ENCODE peak calls at places on chromosome X, in six cellular contexts. N, F, B, I, E and W are unnamed samples. For H3K4me1, the result is how much of the 10 kb centered on the place peaks cover.

GRCh38 chrX:69505772-69506616 is 1.9 kb downstream of the NALF2 start:
- DNase-seq in N (no peak), F (no peak), B (no peak), I (no peak), E (no peak), W (no peak)

GRCh38 chrX:76520273-76521054 is 93.0 kb downstream of the MAGEE1 start:
- DNase-seq in N (no peak), F (no peak), B (no peak), I (no peak), E (no peak), W (no peak)

GRCh38 chrX:39518451-39519212 is 579.1 kb downstream of the BCOR start:
- DNase-seq in N (no peak), F (no peak), B (no peak), I (peak), E (peak), W (no peak)

GRCh38 chrX:6052111-6052745 is 176.4 kb downstream of the NLGN4X start:
- DNase-seq in N (peak), F (no peak), B (no peak), I (no peak), E (no peak), W (no peak)

GRCh38 chrX:136209751-136210150 is 41.4 kb downstream of the MAP7D3 start:
- DNase-seq in N (no peak), F (no peak), B (no peak), I (no peak), E (no peak), W (no peak)

GRCh38 chrX:84477114-84477513 is 25.1 kb downstream of the HDX start:
- DNase-seq in N (no peak), F (no peak), B (no peak), I (no peak), E (no peak), W (no peak)

GRCh38 chrX:70476934-70477733 is 32.5 kb downstream of the DLG3 start:
- DNase-seq in N (peak), F (peak), B (peak), I (peak), E (peak), W (peak)

GRCh38 chrX:108396188-108396885 is 41.9 kb downstream of the COL4A6 start:
- DNase-seq in N (peak), F (no peak), B (no peak), I (peak), E (no peak), W (no peak)

GRCh38 chrX:46820391-46821100 is 16.3 kb upstream of the RP2 start:
- DNase-seq in N (peak), F (no peak), B (no peak), I (no peak), E (no peak), W (no peak)

GRCh38 chrX:86047174-86047991 is at the start of gene CHM:
- DNase-seq in N (peak), F (peak), B (peak), I (peak), E (peak), W (peak)

GRCh38 chrX:46216406-46216805 is 328.8 kb downstream of the ZNF674 start:
- DNase-seq in N (no peak), F (no peak), B (no peak), I (no peak), E (no peak), W (no peak)

GRCh38 chrX:7798327-7798726 is 44.6 kb upstream of the VCX start:
- DNase-seq in N (no peak), F (no peak), B (no peak), I (no peak), E (no peak), W (no peak)

GRCh38 chrX:103919336-103919682 is 43.1 kb upstream of the TMSB15B start:
- DNase-seq in N (no peak), F (no peak), B (no peak), I (peak), E (no peak), W (peak)

GRCh38 chrX:136162827-136163427 is 15.6 kb downstream of the FHL1 start:
- DNase-seq in N (peak), F (peak), B (no peak), I (peak), E (peak), W (peak)

GRCh38 chrX:18291006-18291545 is 63.4 kb downstream of the SCML2 start:
- DNase-seq in N (no peak), F (no peak), B (no peak), I (no peak), E (no peak), W (no peak)

GRCh38 chrX:34810364-34810763 is 132.2 kb upstream of the FAM47B start:
- DNase-seq in N (peak), F (no peak), B (no peak), I (peak), E (no peak), W (no peak)

GRCh38 chrX:9528498-9528897 is 63.6 kb downstream of the TBL1X start:
- DNase-seq in N (no peak), F (no peak), B (no peak), I (no peak), E (no peak), W (no peak)

GRCh38 chrX:9533611-9534010 is 68.8 kb downstream of the TBL1X start:
- DNase-seq in N (no peak), F (no peak), B (no peak), I (no peak), E (no peak), W (no peak)

GRCh38 chrX:9532349-9532748 is 67.5 kb downstream of the TBL1X start:
- DNase-seq in N (no peak), F (no peak), B (peak), I (no peak), E (peak), W (peak)

GRCh38 chrX:9529223-9529622 is 64.4 kb downstream of the TBL1X start:
- DNase-seq in N (no peak), F (no peak), B (no peak), I (no peak), E (no peak), W (no peak)

GRCh38 chrX:9530848-9531274 is 66.0 kb downstream of the TBL1X start:
- DNase-seq in N (peak), F (peak), B (peak), I (peak), E (peak), W (peak)
- H3K4me1 ChIP-seq in N (under half), F (under half), B (under half), I (under half), E (under half), W (under half)

GRCh38 chrX:100358766-100359165 is 51.3 kb downstream of the PCDH19 start:
- DNase-seq in N (no peak), F (no peak), B (no peak), I (no peak), E (no peak), W (no peak)
- H3K4me3 ChIP-seq in N (no peak), F (no peak), B (no peak), I (no peak), E (no peak), W (no peak)

GRCh38 chrX:134177527-134177926 is 59.5 kb upstream of the CCDC160 start:
- DNase-seq in N (no peak), F (no peak), B (no peak), I (no peak), E (no peak), W (no peak)

GRCh38 chrX:134184936-134185335 is 52.0 kb upstream of the CCDC160 start:
- DNase-seq in N (no peak), F (no peak), B (no peak), I (no peak), E (no peak), W (no peak)

GRCh38 chrX:134181261-134181660 is 55.7 kb upstream of the CCDC160 start:
- DNase-seq in N (no peak), F (no peak), B (no peak), I (no peak), E (no peak), W (no peak)

GRCh38 chrX:134183665-134184064 is 53.3 kb upstream of the CCDC160 start:
- DNase-seq in N (no peak), F (no peak), B (no peak), I (no peak), E (no peak), W (no peak)

GRCh38 chrX:134180566-134180965 is 56.4 kb upstream of the CCDC160 start:
- DNase-seq in N (no peak), F (no peak), B (no peak), I (no peak), E (no peak), W (no peak)
- H3K4me1 ChIP-seq in N (under half), F (under half), B (under half), I (under half), E (under half), W (under half)

GRCh38 chrX:65690057-65690855 is 22.8 kb downstream of the MSN start:
- DNase-seq in N (peak), F (no peak), B (no peak), I (peak), E (peak), W (no peak)

GRCh38 chrX:65687367-65687766 is 19.9 kb downstream of the MSN start:
- DNase-seq in N (no peak), F (no peak), B (no peak), I (no peak), E (no peak), W (no peak)

GRCh38 chrX:65688403-65688881 is 21.0 kb downstream of the MSN start:
- DNase-seq in N (peak), F (no peak), B (no peak), I (peak), E (no peak), W (no peak)

GRCh38 chrX:65686246-65686645 is 18.8 kb downstream of the MSN start:
- DNase-seq in N (no peak), F (no peak), B (no peak), I (no peak), E (no peak), W (no peak)

DNA sequence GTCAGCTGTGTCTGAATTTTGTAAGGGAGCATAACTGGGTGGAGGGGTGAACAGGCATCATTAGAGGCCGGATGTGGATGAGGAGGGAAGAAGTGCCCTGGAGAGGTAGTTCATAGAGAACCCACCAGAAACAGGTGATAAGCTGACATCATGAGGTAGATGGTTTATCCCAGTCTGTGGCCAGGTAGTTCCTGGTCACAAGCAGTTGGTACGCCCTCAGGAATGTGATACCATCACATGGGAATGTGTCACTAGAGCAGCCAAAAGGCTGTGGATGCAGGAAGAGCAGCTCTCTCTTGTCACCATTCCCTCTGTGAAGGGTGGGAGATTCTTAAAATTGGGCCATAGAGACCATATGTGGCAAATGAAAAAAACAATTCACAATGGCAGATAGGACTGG is 21.9 kb downstream of the MSN start:
- DNase-seq in N (peak), F (no peak), B (no peak), I (no peak), E (no peak), W (no peak)
- H3K4me3 ChIP-seq in N (no peak), F (no peak), B (no peak), I (no peak), E (no peak), W (no peak)

GRCh38 chrX:41023098-41023497 is 62.1 kb upstream of the USP9X start:
- DNase-seq in N (no peak), F (no peak), B (no peak), I (no peak), E (no peak), W (no peak)

GRCh38 chrX:41022579-41022978 is 62.7 kb upstream of the USP9X start:
- DNase-seq in N (peak), F (no peak), B (no peak), I (peak), E (no peak), W (no peak)

GRCh38 chrX:41026326-41027136 is 58.7 kb upstream of the USP9X start:
- DNase-seq in N (no peak), F (no peak), B (no peak), I (no peak), E (no peak), W (peak)

GRCh38 chrX:41025926-41026325 is 59.3 kb upstream of the USP9X start:
- DNase-seq in N (no peak), F (no peak), B (no peak), I (no peak), E (no peak), W (peak)

GRCh38 chrX:41024755-41025154 is 60.5 kb upstream of the USP9X start:
- DNase-seq in N (no peak), F (no peak), B (no peak), I (no peak), E (no peak), W (no peak)
- H3K4me1 ChIP-seq in N (under half), F (under half), B (under half), I (under half), E (under half), W (under half)

GRCh38 chrX:13285693-13286092 is 34.2 kb downstream of the ATXN3L start:
- DNase-seq in N (no peak), F (no peak), B (no peak), I (no peak), E (no peak), W (no peak)

GRCh38 chrX:13285229-13285628 is 34.6 kb downstream of the ATXN3L start:
- DNase-seq in N (no peak), F (no peak), B (no peak), I (no peak), E (no peak), W (no peak)

GRCh38 chrX:13283968-13284914 is 35.6 kb downstream of the ATXN3L start:
- DNase-seq in N (peak), F (no peak), B (no peak), I (peak), E (no peak), W (peak)

GRCh38 chrX:13281289-13281688 is 38.6 kb downstream of the ATXN3L start:
- DNase-seq in N (no peak), F (no peak), B (no peak), I (no peak), E (no peak), W (no peak)

DNA sequence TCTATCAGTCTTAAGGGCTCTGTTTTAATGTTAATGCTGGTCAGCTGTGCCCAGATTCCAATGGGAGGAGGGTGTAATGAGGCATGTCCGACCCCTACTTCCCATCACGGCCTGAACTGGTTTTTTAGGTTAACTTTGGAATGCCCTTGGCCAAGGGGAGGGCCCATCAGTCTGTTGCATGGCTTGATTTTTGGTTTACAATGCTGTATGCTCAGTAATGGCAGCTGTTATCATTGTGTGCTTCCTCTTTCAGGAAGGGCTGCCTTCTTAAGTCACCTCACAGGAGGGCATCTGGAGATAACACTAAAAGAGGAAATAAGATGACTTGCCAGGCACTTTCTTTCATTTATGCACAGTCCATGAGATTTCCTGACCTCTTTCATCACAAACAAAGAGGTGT is 36.3 kb downstream of the ATXN3L start:
- DNase-seq in N (no peak), F (no peak), B (no peak), I (peak), E (no peak), W (peak)
- H3K4me3 ChIP-seq in N (no peak), F (no peak), B (no peak), I (no peak), E (no peak), W (no peak)